ENCODE peak calls at places on chromosomes 2 and 18, in eight cellular contexts. R is right cardiac atrium, K is BJ, F is transverse colon, X is MM.1S, G is A673, J is keratinocyte, C is H9. Z is an unnamed sample. For H3K27me3, the result is how much of the 10 kb centered on the place peaks cover.

GRCh38 chr2:8583400-8584173 is 98.3 kb upstream of the ID2 start:
- DNase-seq in R (peak), K (no peak), F (peak), X (no peak), G (peak), J (peak), C (peak), Z (peak)

GRCh38 chr2:120779781-120780283 is 44.2 kb downstream of the GLI2 start:
- DNase-seq in R (no peak), K (peak), F (no peak), X (no peak), G (peak), J (no peak), C (no peak), Z (peak)

GRCh38 chr2:25286025-25286400 is 55.7 kb downstream of the DNMT3A start:
- DNase-seq in R (no peak), K (no peak), F (peak), X (no peak), G (peak), J (no peak), C (peak), Z (no peak)

GRCh38 chr18:48894266-48894600 is 56.5 kb downstream of the SMAD7 start:
- DNase-seq in R (no peak), K (no peak), F (no peak), X (no peak), G (no peak), J (no peak), C (no peak), Z (no peak)

GRCh38 chr2:181823405-181823804 is 68.1 kb upstream of the ITPRID2 start:
- DNase-seq in R (no peak), K (no peak), F (no peak), X (no peak), G (no peak), J (no peak), C (no peak), Z (no peak)

GRCh38 chr18:48806551-48807261 is 144.1 kb downstream of the SMAD7 start:
- DNase-seq in R (peak), K (no peak), F (peak), X (peak), G (peak), J (no peak), C (peak), Z (no peak)

GRCh38 chr2:100955226-100955625 is 46.9 kb upstream of the RPL31 start:
- DNase-seq in R (no peak), K (no peak), F (no peak), X (no peak), G (no peak), J (no peak), C (no peak), Z (no peak)

GRCh38 chr18:49632588-49632987 is 70.7 kb downstream of the LIPG start:
- DNase-seq in R (no peak), K (no peak), F (no peak), X (no peak), G (no peak), J (no peak), C (no peak), Z (no peak)

GRCh38 chr2:166138667-166139066 is 10.8 kb upstream of the SCN1A start:
- DNase-seq in R (no peak), K (no peak), F (no peak), X (no peak), G (no peak), J (no peak), C (no peak), Z (no peak)

GRCh38 chr18:6677086-6677485 is 52.4 kb upstream of the ARHGAP28 start:
- DNase-seq in R (no peak), K (no peak), F (no peak), X (no peak), G (no peak), J (no peak), C (no peak), Z (no peak)

DNA sequence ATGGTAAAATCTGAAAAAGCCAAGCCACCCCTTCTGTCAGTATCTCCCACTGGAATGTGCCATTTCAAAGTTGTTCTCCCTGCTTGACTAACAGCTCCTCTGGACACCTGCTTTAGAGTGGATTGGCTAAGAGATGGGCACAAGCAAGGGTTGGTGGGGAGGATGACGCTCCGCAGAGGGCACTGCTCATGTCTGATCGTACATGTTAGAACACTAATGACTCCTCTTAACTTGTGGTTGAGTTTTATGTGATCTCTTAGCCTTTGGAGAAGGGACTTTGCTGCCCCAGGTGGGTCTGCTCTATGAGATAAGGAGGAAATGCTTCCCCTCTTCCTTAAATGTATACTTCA is 8.2 kb upstream of the KIAA2012 start:
- DNase-seq in R (no peak), K (no peak), F (no peak), X (no peak), G (no peak), J (no peak), C (no peak), Z (no peak)
- H3K27me3 ChIP-seq in R (under half), K (under half), F (under half), X (under half), G (under half), J (under half), C (under half), Z (under half)

GRCh38 chr2:26848336-26849055 is 564 bp downstream of the DPYSL5 start:
- DNase-seq in R (peak), K (no peak), F (no peak), X (no peak), G (peak), J (no peak), C (peak), Z (no peak)

GRCh38 chr2:26849056-26850001 is 1.4 kb downstream of the DPYSL5 start:
- DNase-seq in R (no peak), K (no peak), F (no peak), X (no peak), G (peak), J (no peak), C (no peak), Z (no peak)

GRCh38 chr2:26852405-26853348 is 4.7 kb downstream of the DPYSL5 start:
- DNase-seq in R (no peak), K (no peak), F (no peak), X (no peak), G (peak), J (no peak), C (no peak), Z (no peak)

GRCh38 chr2:26850002-26850431 is 2.1 kb downstream of the DPYSL5 start:
- DNase-seq in R (no peak), K (no peak), F (no peak), X (no peak), G (no peak), J (no peak), C (no peak), Z (no peak)

DNA sequence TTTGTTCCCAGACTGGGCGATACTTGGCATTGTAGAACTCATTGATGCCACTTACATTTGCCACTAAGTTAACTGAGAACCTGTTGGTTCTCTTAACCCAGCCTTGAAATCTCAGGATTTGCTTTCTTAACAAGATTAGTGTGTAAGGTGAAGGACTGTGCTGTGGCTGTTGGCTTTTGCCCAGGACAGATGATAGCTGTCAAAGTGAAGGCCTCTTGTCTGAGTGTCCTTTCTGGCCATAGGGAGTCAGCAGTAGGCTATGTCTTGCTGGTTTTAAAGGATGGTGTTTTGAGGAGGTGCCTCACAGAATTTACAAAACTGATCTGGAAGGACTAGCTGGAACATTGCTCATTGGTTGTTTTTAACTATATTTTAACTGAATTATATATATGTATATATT is 2.6 kb downstream of the DPYSL5 start:
- DNase-seq in R (no peak), K (no peak), F (no peak), X (no peak), G (no peak), J (no peak), C (no peak), Z (no peak)
- H3K27me3 ChIP-seq in R (under half), K (half or more), F (half or more), X (half or more), G (under half), J (half or more), C (under half), Z (half or more)

GRCh38 chr2:70941701-70942100 is 6.0 kb downstream of the ATP6V1B1 start:
- DNase-seq in R (no peak), K (no peak), F (no peak), X (no peak), G (no peak), J (no peak), C (peak), Z (no peak)

GRCh38 chr2:70939847-70940580 is 4.3 kb downstream of the ATP6V1B1 start:
- DNase-seq in R (no peak), K (no peak), F (no peak), X (no peak), G (no peak), J (no peak), C (peak), Z (no peak)

GRCh38 chr2:70942396-70942795 is 6.7 kb downstream of the ATP6V1B1 start:
- DNase-seq in R (no peak), K (no peak), F (no peak), X (no peak), G (no peak), J (no peak), C (peak), Z (no peak)

GRCh38 chr2:70939001-70939846 is 3.5 kb downstream of the ATP6V1B1 start:
- DNase-seq in R (no peak), K (no peak), F (no peak), X (no peak), G (no peak), J (no peak), C (peak), Z (no peak)

GRCh38 chr2:70941186-70941585 is 5.5 kb downstream of the ATP6V1B1 start:
- DNase-seq in R (no peak), K (no peak), F (no peak), X (no peak), G (no peak), J (no peak), C (peak), Z (no peak)
- H3K27me3 ChIP-seq in R (under half), K (under half), F (under half), X (under half), G (under half), J (under half), C (under half), Z (under half)

GRCh38 chr2:168913171-168913484 is 12.0 kb downstream of the G6PC2 start:
- DNase-seq in R (no peak), K (no peak), F (no peak), X (no peak), G (no peak), J (no peak), C (no peak), Z (no peak)

GRCh38 chr2:168912466-168913170 is 11.5 kb downstream of the G6PC2 start:
- DNase-seq in R (peak), K (no peak), F (no peak), X (no peak), G (peak), J (no peak), C (peak), Z (no peak)

GRCh38 chr2:168916329-168916672 is 15.2 kb downstream of the G6PC2 start:
- DNase-seq in R (no peak), K (no peak), F (no peak), X (no peak), G (no peak), J (no peak), C (no peak), Z (no peak)

GRCh38 chr2:168915433-168916328 is 14.6 kb downstream of the G6PC2 start:
- DNase-seq in R (no peak), K (no peak), F (no peak), X (peak), G (no peak), J (no peak), C (no peak), Z (no peak)

DNA sequence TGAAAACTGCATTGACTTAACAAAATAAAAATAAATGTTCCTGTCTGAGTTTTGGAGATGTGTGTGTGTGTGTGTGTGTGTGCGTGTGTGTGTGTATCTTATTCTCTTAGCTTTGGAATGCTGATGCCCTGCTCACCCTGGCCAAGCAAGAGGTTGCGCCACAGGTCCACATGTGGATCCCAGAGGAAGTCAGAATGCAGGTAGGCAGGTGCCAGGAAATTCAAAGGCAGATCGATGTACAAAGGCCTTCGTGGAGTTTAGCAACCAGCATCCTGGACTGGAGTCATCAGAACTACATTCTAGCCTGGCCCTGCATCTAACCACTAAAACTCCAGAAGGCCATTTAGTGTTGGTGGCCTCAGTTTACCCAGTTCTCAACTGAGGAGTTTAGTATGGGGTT is 12.4 kb downstream of the G6PC2 start:
- DNase-seq in R (no peak), K (no peak), F (no peak), X (no peak), G (no peak), J (no peak), C (no peak), Z (no peak)
- H3K27me3 ChIP-seq in R (under half), K (under half), F (under half), X (under half), G (under half), J (under half), C (under half), Z (under half)

GRCh38 chr18:79772108-79772864 is 25.5 kb upstream of the KCNG2 start:
- DNase-seq in R (no peak), K (no peak), F (peak), X (no peak), G (no peak), J (no peak), C (no peak), Z (no peak)
- H3K27me3 ChIP-seq in R (under half), K (under half), F (under half), X (under half), G (under half), J (under half), C (under half), Z (under half)

GRCh38 chr2:38462121-38462634 is 85.1 kb upstream of the ATL2 start:
- DNase-seq in R (no peak), K (peak), F (peak), X (no peak), G (peak), J (peak), C (no peak), Z (peak)
- H3K27me3 ChIP-seq in R (under half), K (under half), F (under half), X (under half), G (under half), J (under half), C (under half), Z (under half)

GRCh38 chr18:13809025-13809384 is 14.9 kb upstream of the MC5R start:
- DNase-seq in R (no peak), K (no peak), F (peak), X (no peak), G (no peak), J (no peak), C (no peak), Z (no peak)
- H3K27me3 ChIP-seq in R (under half), K (under half), F (under half), X (under half), G (under half), J (under half), C (under half), Z (under half)

GRCh38 chr18:59271606-59272220 is 1.5 kb downstream of the RAX start:
- DNase-seq in R (no peak), K (no peak), F (no peak), X (no peak), G (no peak), J (no peak), C (no peak), Z (no peak)
- H3K27me3 ChIP-seq in R (under half), K (half or more), F (half or more), X (under half), G (under half), J (half or more), C (half or more), Z (half or more)

Z was measured in kidney epithelial cell.